ENCODE peak calls at places on chromosomes 3 and 15, in ten cellular contexts. R is OCI-LY7; S is kidney; O is neural progenitor cell; U is ascending aorta; Y is astrocyte; F is cardiac muscle cell; J is stomach; I is right lobe of liver; L is naive thymus-derived CD4-positive, alpha-beta T cell. M is an unnamed sample.

GRCh38 chr3:183317886-183318845 is 65.1 kb downstream of the B3GNT5 start:
- DNase-seq in R (no peak), S (no peak), O (no peak), U (no peak), Y (peak; percentile 59), F (no peak), J (no peak), I (no peak), L (no peak), M (no peak)

GRCh38 chr15:74242296-74242929 is 6.3 kb downstream of the CCDC33 start:
- DNase-seq in R (no peak), S (peak; percentile 91), O (peak; percentile 45), U (no peak), Y (peak; percentile 31), F (no peak), J (no peak), I (no peak), L (no peak), M (no peak)

GRCh38 chr3:51860703-51861665 is at the start of gene IQCF2:
- DNase-seq in R (peak; percentile 14), S (no peak), O (no peak), U (no peak), Y (no peak), F (no peak), J (no peak), I (no peak), L (no peak), M (no peak)

GRCh38 chr3:156509209-156510174 is 45.4 kb downstream of the SSR3 start:
- DNase-seq in R (peak; percentile 69), S (no peak), O (peak; percentile 61), U (no peak), Y (peak; percentile 33), F (peak; percentile 73), J (no peak), I (no peak), L (peak; percentile 71), M (no peak)

GRCh38 chr3:155065537-155065936 is 14.6 kb upstream of the MME start:
- DNase-seq in R (no peak), S (no peak), O (no peak), U (no peak), Y (peak; percentile 66), F (no peak), J (no peak), I (no peak), L (no peak), M (no peak)

GRCh38 chr3:47409688-47410416 is 29.0 kb downstream of the PTPN23 start:
- DNase-seq in R (no peak), S (no peak), O (no peak), U (no peak), Y (no peak), F (no peak), J (no peak), I (no peak), L (no peak), M (no peak)

GRCh38 chr15:81939604-81940440 is 106.0 kb downstream of the MEX3B start:
- DNase-seq in R (peak; percentile 67), S (no peak), O (peak; percentile 60), U (no peak), Y (peak; percentile 16), F (no peak), J (no peak), I (no peak), L (peak; percentile 4), M (no peak)

GRCh38 chr15:78175333-78175732 is 26.2 kb downstream of the IDH3A start:
- DNase-seq in R (peak; percentile 30), S (no peak), O (no peak), U (no peak), Y (no peak), F (no peak), J (no peak), I (no peak), L (no peak), M (peak; percentile 17)

GRCh38 chr3:143065364-143065763 is 54.2 kb upstream of the CHST2 start:
- DNase-seq in R (no peak), S (no peak), O (no peak), U (no peak), Y (no peak), F (no peak), J (no peak), I (no peak), L (no peak), M (no peak)

DNA sequence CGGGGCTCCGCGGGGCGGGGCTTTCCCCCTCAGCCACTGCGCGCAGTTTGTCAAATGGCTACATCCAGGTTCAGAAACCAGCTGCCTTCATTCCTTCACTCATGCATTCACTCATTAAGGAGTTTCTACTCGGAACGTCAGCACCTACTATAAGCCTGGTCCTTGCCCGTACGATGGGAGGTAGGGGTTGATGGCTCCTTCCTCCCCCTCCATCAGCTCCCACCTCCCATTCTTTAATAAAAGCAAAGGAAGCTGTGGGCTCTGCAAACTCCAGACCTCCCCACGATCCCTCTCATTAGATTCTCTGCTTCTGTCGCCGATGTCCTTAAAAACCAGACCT is 267 bp upstream of the CFAP92 start:
- DNase-seq in R (no peak), S (no peak), O (no peak), U (no peak), Y (no peak), F (no peak), J (no peak), I (no peak), L (no peak), M (no peak)
- H3K4me3 ChIP-seq in R (peak overlapping the region; percentile 55), S (peak overlapping the region; percentile 21), O (peak overlapping the region; percentile 47), U (peak overlapping the region; percentile 41), Y (peak overlapping the region; percentile 46), F (peak overlapping the region; percentile 37), J (peak overlapping the region; percentile 57), I (peak overlapping the region; percentile 28), L (peak overlapping the region; percentile 57), M (peak overlapping the region; percentile 52)

GRCh38 chr3:17179381-17180205 is 294.8 kb downstream of the PLCL2 start:
- DNase-seq in R (peak; percentile 62), S (no peak), O (no peak), U (no peak), Y (peak; percentile 64), F (peak; percentile 55), J (no peak), I (no peak), L (peak; percentile 50), M (no peak)

GRCh38 chr3:17181413-17181907 is 296.7 kb downstream of the PLCL2 start:
- DNase-seq in R (no peak), S (no peak), O (no peak), U (no peak), Y (no peak), F (no peak), J (no peak), I (no peak), L (no peak), M (no peak)

GRCh38 chr3:17183951-17184550 is 299.3 kb downstream of the PLCL2 start:
- DNase-seq in R (no peak), S (no peak), O (no peak), U (no peak), Y (peak; percentile 74), F (no peak), J (no peak), I (no peak), L (no peak), M (no peak)

GRCh38 chr3:17176757-17177156 is 292.0 kb downstream of the PLCL2 start:
- DNase-seq in R (no peak), S (no peak), O (peak; percentile 10), U (no peak), Y (no peak), F (no peak), J (no peak), I (no peak), L (no peak), M (no peak)

GRCh38 chr3:17182158-17182557 is 297.4 kb downstream of the PLCL2 start:
- DNase-seq in R (peak; percentile 32), S (no peak), O (peak; percentile 48), U (no peak), Y (no peak), F (no peak), J (no peak), I (no peak), L (no peak), M (no peak)
- H3K27ac ChIP-seq in R (no peak overlapping the region), S (no peak overlapping the region), O (peak overlapping the region; percentile 57), U (no peak overlapping the region), Y (no peak overlapping the region), F (no peak overlapping the region), J (no peak overlapping the region), I (no peak overlapping the region), L (no peak overlapping the region), M (no peak overlapping the region)

GRCh38 chr3:13265507-13265906 is 154.6 kb downstream of the NUP210 start:
- DNase-seq in R (no peak), S (no peak), O (no peak), U (no peak), Y (no peak), F (no peak), J (no peak), I (no peak), L (no peak), M (no peak)

GRCh38 chr3:13265016-13265415 is 155.1 kb downstream of the NUP210 start:
- DNase-seq in R (no peak), S (peak; percentile 46), O (no peak), U (no peak), Y (no peak), F (no peak), J (no peak), I (no peak), L (no peak), M (no peak)

GRCh38 chr3:13264468-13264795 is 155.7 kb downstream of the NUP210 start:
- DNase-seq in R (no peak), S (peak; percentile 48), O (no peak), U (no peak), Y (no peak), F (no peak), J (no peak), I (no peak), L (no peak), M (no peak)

GRCh38 chr3:13262493-13263211 is 157.5 kb downstream of the NUP210 start:
- DNase-seq in R (peak; percentile 57), S (no peak), O (no peak), U (no peak), Y (no peak), F (no peak), J (no peak), I (peak; percentile 89), L (peak; percentile 18), M (no peak)

GRCh38 chr3:13263770-13264467 is 156.2 kb downstream of the NUP210 start:
- DNase-seq in R (no peak), S (peak; percentile 75), O (peak; percentile 63), U (no peak), Y (no peak), F (peak; percentile 72), J (no peak), I (peak; percentile 90), L (no peak), M (no peak)
- H3K4me3 ChIP-seq in R (no peak overlapping the region), S (no peak overlapping the region), O (no peak overlapping the region), U (no peak overlapping the region), Y (no peak overlapping the region), F (no peak overlapping the region), J (no peak overlapping the region), I (no peak overlapping the region), L (no peak overlapping the region), M (no peak overlapping the region)

DNA sequence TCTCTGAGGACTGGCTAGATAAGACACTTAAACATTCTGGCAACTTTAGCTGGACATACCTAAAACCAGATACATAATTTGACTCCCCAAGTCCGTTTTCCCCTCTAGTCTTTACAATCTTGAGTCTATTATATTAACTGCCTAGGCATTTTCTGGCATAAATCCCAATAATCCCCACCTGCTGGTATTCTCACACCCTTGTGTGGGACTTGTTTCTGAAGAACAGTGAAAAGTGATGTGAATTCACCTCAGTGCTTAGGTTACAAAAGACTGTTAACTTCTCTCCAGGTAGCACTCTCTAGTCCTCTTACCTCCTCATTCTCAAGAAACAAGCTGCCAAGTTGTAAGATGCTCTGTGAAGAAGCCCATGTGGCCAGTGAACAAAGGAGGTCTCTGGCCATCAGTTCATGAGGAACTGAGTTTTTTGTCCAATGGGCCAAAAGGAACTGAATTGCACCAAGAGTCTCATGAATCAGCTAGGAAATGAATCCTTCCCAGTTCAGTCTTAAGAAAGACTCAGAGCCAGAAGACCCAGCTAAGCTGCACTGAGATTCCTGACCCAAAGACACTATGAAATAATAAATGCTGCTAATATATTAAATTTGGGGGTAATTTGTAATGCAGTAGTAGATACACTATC is 4.1 kb downstream of the OSBPL11 start:
- DNase-seq in R (peak; percentile 5), S (no peak), O (no peak), U (no peak), Y (no peak), F (no peak), J (no peak), I (no peak), L (no peak), M (no peak)
- H3K27ac ChIP-seq in R (no peak overlapping the region), S (no peak overlapping the region), O (no peak overlapping the region), U (no peak overlapping the region), Y (no peak overlapping the region), F (no peak overlapping the region), J (no peak overlapping the region), I (no peak overlapping the region), L (no peak overlapping the region), M (no peak overlapping the region)

M was measured in colonic mucosa.